ENCODE peak calls at places on chromosomes 11 and 22, in five cellular contexts. One of them, this sample, is unnamed.

GRCh38 chr11:112751312-112751711 is 209.9 kb upstream of the NCAM1 start:
- DNase-seq in ACHN: no peak
- DNase-seq in mucosa of descending colon: no peak
- DNase-seq in pancreas: no peak
- DNase-seq in EL: no peak
- DNase-seq in this sample: no peak

GRCh38 chr22:20949698-20950183 is 17.3 kb upstream of the AIFM3 start:
- DNase-seq in ACHN: no peak
- DNase-seq in mucosa of descending colon: no peak
- DNase-seq in pancreas: no peak
- DNase-seq in EL: no peak
- DNase-seq in this sample: no peak

GRCh38 chr22:41237707-41238569 is 2.8 kb downstream of the CHADL start:
- DNase-seq in ACHN: peak
- DNase-seq in mucosa of descending colon: peak
- DNase-seq in pancreas: peak
- DNase-seq in EL: peak
- DNase-seq in this sample: peak

GRCh38 chr11:68661697-68662603 is 22.4 kb upstream of the GAL start:
- DNase-seq in ACHN: no peak
- DNase-seq in mucosa of descending colon: peak
- DNase-seq in pancreas: no peak
- DNase-seq in EL: no peak
- DNase-seq in this sample: no peak

GRCh38 chr11:121473064-121473777 is 20.5 kb upstream of the SORL1-AS1 start:
- DNase-seq in ACHN: peak
- DNase-seq in mucosa of descending colon: no peak
- DNase-seq in pancreas: no peak
- DNase-seq in EL: no peak
- DNase-seq in this sample: peak

GRCh38 chr11:62266558-62266957 is 3.4 kb upstream of the SCGB2A2 start:
- DNase-seq in ACHN: no peak
- DNase-seq in mucosa of descending colon: no peak
- DNase-seq in pancreas: no peak
- DNase-seq in EL: peak
- DNase-seq in this sample: no peak

GRCh38 chr11:1760351-1761109 is 3.2 kb downstream of the CTSD start:
- DNase-seq in ACHN: peak
- DNase-seq in mucosa of descending colon: peak
- DNase-seq in pancreas: peak
- DNase-seq in EL: peak
- DNase-seq in this sample: peak

GRCh38 chr11:119585038-119585666 is 143.8 kb downstream of the NECTIN1 start:
- DNase-seq in ACHN: no peak
- DNase-seq in mucosa of descending colon: peak
- DNase-seq in pancreas: peak
- DNase-seq in EL: no peak
- DNase-seq in this sample: no peak

GRCh38 chr22:46370584-46371373 is 35.3 kb downstream of the TRMU start:
- DNase-seq in ACHN: no peak
- DNase-seq in mucosa of descending colon: peak
- DNase-seq in pancreas: no peak
- DNase-seq in EL: no peak
- DNase-seq in this sample: no peak

GRCh38 chr22:35214968-35215367 is 42.3 kb upstream of the HMGXB4 start:
- DNase-seq in ACHN: no peak
- DNase-seq in mucosa of descending colon: no peak
- DNase-seq in pancreas: no peak
- DNase-seq in EL: no peak
- DNase-seq in this sample: no peak

GRCh38 chr11:23252426-23252825 is 392.2 kb upstream of the CCDC179 start:
- DNase-seq in ACHN: no peak
- DNase-seq in mucosa of descending colon: no peak
- DNase-seq in pancreas: no peak
- DNase-seq in EL: no peak
- DNase-seq in this sample: no peak

GRCh38 chr11:12160680-12161079 is 50.3 kb downstream of the MICAL2 start:
- DNase-seq in ACHN: no peak
- DNase-seq in mucosa of descending colon: peak
- DNase-seq in pancreas: no peak
- DNase-seq in EL: no peak
- DNase-seq in this sample: no peak

GRCh38 chr11:37320921-37321320 is 722.9 kb upstream of the RAG2 start:
- DNase-seq in ACHN: no peak
- DNase-seq in mucosa of descending colon: no peak
- DNase-seq in pancreas: no peak
- DNase-seq in EL: peak
- DNase-seq in this sample: no peak

GRCh38 chr11:61833478-61833877 is 5.4 kb downstream of the FADS2 start:
- DNase-seq in ACHN: no peak
- DNase-seq in mucosa of descending colon: no peak
- DNase-seq in pancreas: no peak
- DNase-seq in EL: no peak
- DNase-seq in this sample: no peak

GRCh38 chr11:77503006-77503405 is 29.1 kb upstream of the PAK1 start:
- DNase-seq in ACHN: no peak
- DNase-seq in mucosa of descending colon: no peak
- DNase-seq in pancreas: no peak
- DNase-seq in EL: peak
- DNase-seq in this sample: peak

GRCh38 chr22:39178206-39179111 is 26.0 kb upstream of the CBX7 start:
- DNase-seq in ACHN: no peak
- DNase-seq in mucosa of descending colon: no peak
- DNase-seq in pancreas: no peak
- DNase-seq in EL: peak
- DNase-seq in this sample: no peak

GRCh38 chr11:75272391-75272790 is 31.8 kb downstream of the TPBGL start:
- DNase-seq in ACHN: no peak
- DNase-seq in mucosa of descending colon: no peak
- DNase-seq in pancreas: no peak
- DNase-seq in EL: no peak
- DNase-seq in this sample: no peak

GRCh38 chr11:86741489-86742435 is 58.6 kb upstream of the PRSS23 start:
- DNase-seq in ACHN: no peak
- DNase-seq in mucosa of descending colon: no peak
- DNase-seq in pancreas: no peak
- DNase-seq in EL: peak
- DNase-seq in this sample: peak

GRCh38 chr22:45564349-45565030 is 61.8 kb downstream of the FBLN1 start:
- DNase-seq in ACHN: no peak
- DNase-seq in mucosa of descending colon: peak
- DNase-seq in pancreas: no peak
- DNase-seq in EL: no peak
- DNase-seq in this sample: no peak

GRCh38 chr22:17946691-17947367 is 77.5 kb downstream of the MICAL3 start:
- DNase-seq in ACHN: no peak
- DNase-seq in mucosa of descending colon: no peak
- DNase-seq in pancreas: no peak
- DNase-seq in EL: no peak
- DNase-seq in this sample: no peak

GRCh38 chr11:92087916-92088537 is 136.6 kb upstream of the FAT3 start:
- DNase-seq in ACHN: no peak
- DNase-seq in mucosa of descending colon: no peak
- DNase-seq in pancreas: no peak
- DNase-seq in EL: no peak
- DNase-seq in this sample: no peak

This sample was measured in AG08396.